ENCODE peak calls at places on chromosome 12, in seven cellular contexts. M is GM12878, C is fibroblast of lung, I is RWPE2, V is heart right ventricle, Q is cardiac muscle cell, K is PC-3. N is an unnamed sample. For H3K27me3, the result is how much of the 10 kb centered on the place peaks cover.

GRCh38 chr12:106084048-106084671 is 54.6 kb downstream of the NUAK1 start:
- DNase-seq in V (no peak), K (peak), C (peak), M (no peak), I (no peak), Q (no peak), N (no peak)

GRCh38 chr12:92593734-92594402 is 108.9 kb upstream of the PLEKHG7 start:
- DNase-seq in Q (no peak), C (peak), K (peak), M (peak), V (no peak), I (peak), N (peak)

GRCh38 chr12:124174406-124174805 is 120.5 kb upstream of the RFLNA start:
- DNase-seq in V (no peak), M (no peak), Q (no peak), I (no peak), C (peak), K (no peak), N (no peak)

GRCh38 chr12:67237231-67237630 is 31.9 kb upstream of the CAND1 start:
- DNase-seq in M (no peak), C (no peak), Q (no peak), I (no peak), K (peak), V (no peak), N (no peak)

GRCh38 chr12:131085816-131086591 is 132.3 kb downstream of the ADGRD1 start:
- DNase-seq in C (no peak), K (no peak), Q (no peak), V (no peak), M (no peak), I (peak), N (peak)

GRCh38 chr12:94761559-94761958 is 111.2 kb upstream of the TMCC3 start:
- DNase-seq in C (peak), V (no peak), I (no peak), Q (no peak), M (no peak), K (peak), N (no peak)

GRCh38 chr12:13223176-13223806 is 26.8 kb downstream of the EMP1 start:
- DNase-seq in I (peak), C (peak), M (no peak), K (peak), V (no peak), Q (no peak), N (no peak)

GRCh38 chr12:77003244-77003643 is 62.1 kb downstream of the E2F7 start:
- DNase-seq in M (no peak), V (no peak), Q (no peak), I (no peak), K (no peak), C (no peak), N (no peak)

GRCh38 chr12:1591543-1591942 is 2.8 kb downstream of the FBXL14 start:
- DNase-seq in V (no peak), I (no peak), K (no peak), Q (no peak), M (no peak), C (no peak), N (no peak)

GRCh38 chr12:12804432-12804886 is 8.7 kb upstream of the DDX47 start:
- DNase-seq in M (no peak), C (peak), K (peak), I (peak), Q (no peak), V (no peak), N (no peak)

GRCh38 chr12:52119398-52120254 is 40.1 kb downstream of the SMIM41 start:
- DNase-seq in V (no peak), Q (peak), I (no peak), M (no peak), K (peak), C (no peak), N (no peak)

GRCh38 chr12:50222275-50222783 is 55.2 kb upstream of the CERS5 start:
- DNase-seq in V (no peak), M (no peak), I (no peak), Q (peak), K (peak), C (peak), N (no peak)

GRCh38 chr12:23168459-23168858 is 543.5 kb downstream of the ETNK1 start:
- DNase-seq in I (no peak), C (no peak), K (no peak), M (no peak), Q (no peak), V (no peak), N (no peak)

GRCh38 chr12:68451261-68452091 is 119.3 kb upstream of the MDM1 start:
- DNase-seq in I (no peak), V (no peak), Q (no peak), M (peak), K (peak), C (peak), N (no peak)

GRCh38 chr12:109432842-109433304 is 44.2 kb downstream of the KCTD10 start:
- DNase-seq in V (peak), Q (peak), C (peak), K (peak), I (peak), M (no peak), N (peak)

GRCh38 chr12:95168746-95169145 is 48.5 kb downstream of the FGD6 start:
- DNase-seq in Q (no peak), C (no peak), K (no peak), V (no peak), I (no peak), M (no peak), N (no peak)

GRCh38 chr12:7444076-7444475 is at the start of gene CD163L1:
- DNase-seq in Q (no peak), I (no peak), C (no peak), M (no peak), V (no peak), K (no peak), N (no peak)

GRCh38 chr12:120194534-120195395 is at the start of gene GCN1:
- DNase-seq in M (no peak), V (peak), K (peak), Q (peak), C (peak), I (peak), N (peak)

GRCh38 chr12:92038476-92038875 is 107.2 kb downstream of the BTG1 start:
- DNase-seq in I (no peak), Q (no peak), C (no peak), V (no peak), K (no peak), M (no peak), N (no peak)

GRCh38 chr12:93197067-93197593 is 180.6 kb upstream of the NUDT4 start:
- DNase-seq in V (no peak), C (peak), I (no peak), K (peak), Q (no peak), M (no peak), N (no peak)

GRCh38 chr12:991350-992278 is 591 bp downstream of the ERC1 start:
- DNase-seq in Q (no peak), M (no peak), K (peak), I (no peak), C (no peak), V (no peak), N (no peak)

GRCh38 chr12:65628061-65628460 is 196.2 kb upstream of the HMGA2 start:
- DNase-seq in M (no peak), I (no peak), C (no peak), V (no peak), Q (no peak), K (no peak), N (no peak)

GRCh38 chr12:28032811-28033537 is 60.4 kb upstream of the PTHLH start:
- DNase-seq in V (no peak), Q (no peak), I (peak), K (peak), C (no peak), M (no peak), N (no peak)

GRCh38 chr12:57454566-57455373 is at the start of gene INHBE:
- DNase-seq in I (no peak), M (no peak), C (peak), Q (peak), V (no peak), K (no peak), N (no peak)

GRCh38 chr12:57455374-57456144 is 452 bp downstream of the INHBE start:
- DNase-seq in V (no peak), M (no peak), C (no peak), Q (no peak), I (no peak), K (no peak), N (no peak)

GRCh38 chr12:57454213-57454565 is 918 bp upstream of the INHBE start:
- DNase-seq in Q (no peak), M (no peak), K (no peak), I (no peak), V (no peak), C (no peak), N (no peak)

GRCh38 chr12:57456737-57457490 is 1.8 kb downstream of the INHBE start:
- DNase-seq in V (no peak), C (no peak), I (no peak), M (no peak), K (no peak), Q (no peak), N (no peak)

DNA sequence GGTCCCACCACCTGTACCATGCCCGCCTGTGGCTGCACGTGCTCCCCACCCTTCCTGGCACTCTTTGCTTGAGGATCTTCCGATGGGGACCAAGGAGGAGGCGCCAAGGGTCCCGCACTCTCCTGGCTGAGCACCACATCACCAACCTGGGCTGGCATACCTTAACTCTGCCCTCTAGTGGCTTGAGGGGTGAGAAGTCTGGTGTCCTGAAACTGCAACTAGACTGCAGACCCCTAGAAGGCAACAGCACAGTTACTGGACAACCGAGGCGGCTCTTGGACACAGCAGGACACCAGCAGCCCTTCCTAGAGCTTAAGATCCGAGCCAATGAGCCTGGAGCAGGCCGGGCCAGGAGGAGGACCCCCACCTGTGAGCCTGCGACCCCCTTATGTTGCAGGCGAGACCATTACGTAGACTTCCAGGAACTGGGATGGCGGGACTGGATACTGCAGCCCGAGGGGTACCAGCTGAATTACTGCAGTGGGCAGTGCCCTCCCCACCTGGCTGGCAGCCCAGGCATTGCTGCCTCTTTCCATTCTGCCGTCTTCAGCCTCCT is 1.1 kb downstream of the INHBE start:
- DNase-seq in M (no peak), C (peak), K (peak), V (no peak), I (no peak), Q (peak), N (no peak)
- H3K4me3 ChIP-seq in M (no peak), C (peak), K (no peak), V (no peak), I (no peak), Q (no peak), N (no peak)

GRCh38 chr12:82329508-82329907 is 28.7 kb downstream of the CCDC59 start:
- DNase-seq in C (no peak), M (no peak), Q (no peak), V (no peak), I (no peak), K (peak), N (no peak)

GRCh38 chr12:82325540-82326336 is 32.4 kb downstream of the CCDC59 start:
- DNase-seq in C (no peak), K (no peak), M (no peak), Q (no peak), V (no peak), I (no peak), N (no peak)

DNA sequence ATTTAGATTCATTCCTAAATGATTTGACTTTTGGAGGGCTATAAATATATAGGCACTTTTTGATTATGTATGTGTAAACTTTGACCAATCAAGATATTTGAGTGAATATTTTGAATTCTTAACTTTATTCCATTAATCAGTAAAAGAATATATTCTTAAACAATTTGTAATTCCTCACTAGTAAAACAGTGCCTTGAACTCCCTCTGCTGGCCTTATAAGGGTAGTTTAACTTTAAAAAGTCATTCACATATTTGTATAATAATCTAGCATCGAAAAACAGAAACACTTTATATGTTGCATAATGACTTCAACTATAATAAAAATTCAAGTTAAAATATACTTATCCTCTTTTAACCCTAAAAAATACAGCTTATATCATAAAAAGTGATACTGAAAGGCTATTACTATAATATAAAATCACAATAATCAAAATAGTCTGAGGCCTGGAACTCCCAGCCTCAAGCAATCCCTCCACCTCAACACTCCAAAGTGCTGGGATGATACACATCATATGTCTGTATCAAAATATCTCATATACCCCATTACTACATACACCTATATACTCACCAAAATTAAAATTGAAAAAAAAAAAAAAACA is 31.2 kb downstream of the CCDC59 start:
- DNase-seq in K (peak), Q (peak), M (no peak), V (no peak), I (no peak), C (peak), N (no peak)
- TF ChIP-seq CTCF in K (peak), Q (peak), M (no peak), V (peak), I (peak), C (peak), N (peak)

GRCh38 chr12:57614178-57614947 is 3.1 kb downstream of the ARHGEF25 start:
- DNase-seq in I (no peak), Q (no peak), M (peak), K (no peak), C (no peak), V (peak), N (no peak)
- H3K27me3 ChIP-seq in I (under half), Q (half or more), M (under half), K (under half), C (under half), V (under half), N (under half)

GRCh38 chr12:2690348-2691000 is 104.3 kb upstream of the FKBP4 start:
- DNase-seq in K (no peak), Q (no peak), I (no peak), M (no peak), C (no peak), V (no peak), N (no peak)
- H3K4me3 ChIP-seq in K (no peak), Q (peak), I (no peak), M (peak), C (peak), V (peak), N (peak)

DNA sequence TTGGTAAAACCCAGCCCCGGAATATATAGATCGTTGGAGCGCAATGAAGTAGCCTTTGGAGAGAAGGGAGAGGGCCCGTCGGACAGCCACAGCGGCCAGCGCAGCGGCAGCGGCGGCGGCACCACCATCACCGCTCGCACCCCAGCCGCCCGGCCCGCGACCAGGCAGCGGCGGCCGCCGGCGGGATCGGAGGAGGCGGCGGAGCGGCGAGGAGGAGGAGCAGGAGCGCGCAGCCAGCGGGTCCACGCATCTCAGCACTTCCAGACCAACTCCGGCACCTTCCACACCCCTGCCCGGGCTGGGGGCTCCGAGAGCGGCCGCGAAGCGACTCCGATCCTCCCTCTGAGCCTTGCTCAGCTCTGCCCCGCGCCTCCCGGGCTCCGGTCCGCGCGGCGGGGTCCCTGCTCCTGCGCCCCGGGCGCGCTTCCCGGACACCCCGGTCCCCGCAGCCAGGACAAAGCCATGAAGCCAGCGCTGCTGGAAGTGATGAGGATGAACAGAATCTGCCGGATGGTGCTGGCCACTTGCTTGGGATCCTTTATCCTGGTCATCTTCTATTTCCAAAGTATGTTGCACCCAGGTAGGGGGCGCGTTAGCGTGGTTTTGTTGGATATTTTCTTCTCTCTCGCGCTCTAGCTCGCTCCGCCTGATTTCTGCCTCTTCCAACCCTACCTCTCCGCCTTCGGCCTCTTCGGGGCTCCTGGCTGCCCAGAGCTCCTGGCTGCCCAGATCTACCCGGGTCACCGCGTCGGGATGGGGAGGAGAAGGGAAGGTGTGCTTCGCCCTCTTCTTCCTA is 400 bp downstream of the CHST11 start:
- DNase-seq in C (peak), I (peak), Q (peak), V (peak), K (peak), M (no peak), N (peak)
- TF ChIP-seq CTCF in C (peak), I (peak), Q (peak), V (peak), K (peak), M (peak), N (peak)

DNA sequence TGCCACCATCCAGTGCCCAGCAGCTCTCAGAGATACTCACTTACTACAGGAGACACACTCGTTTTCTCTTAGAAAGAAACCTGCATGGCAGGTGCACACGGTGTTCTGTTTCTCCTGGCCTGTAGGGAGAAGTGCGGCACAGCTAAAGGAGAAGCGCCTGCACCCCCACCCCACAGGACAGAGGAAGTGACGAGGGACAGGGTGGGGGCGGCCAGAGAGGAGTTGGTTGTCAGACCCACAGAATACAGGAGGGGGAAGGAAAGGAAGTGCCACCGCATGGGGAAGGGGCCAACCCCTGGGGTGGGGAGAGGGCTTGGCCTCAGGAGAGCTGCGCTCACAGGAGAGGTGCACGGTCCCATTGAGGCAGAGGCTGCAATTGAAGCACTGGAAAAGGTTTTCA is 8.8 kb downstream of the TNFRSF1A start:
- DNase-seq in I (no peak), V (no peak), K (no peak), Q (no peak), M (no peak), C (no peak), N (no peak)
- H3K27me3 ChIP-seq in I (under half), V (under half), K (under half), Q (under half), M (under half), C (under half), N (under half)

GRCh38 chr12:3055712-3056467 is 21.3 kb upstream of the TSPAN9 start:
- DNase-seq in Q (no peak), K (no peak), V (no peak), C (no peak), I (no peak), M (no peak), N (no peak)
- H3K4me3 ChIP-seq in Q (no peak), K (no peak), V (no peak), C (no peak), I (no peak), M (no peak), N (no peak)